ENCODE peak calls at places on chromosomes 13 and 19, in six cellular contexts. A, T, S, Y, X and H are unnamed samples.

GRCh38 chr13:19888799-19889198 is 25.4 kb upstream of the ZMYM5 start:
- DNase-seq in A (no peak), T (no peak), S (no peak), Y (no peak), X (no peak), H (no peak)

GRCh38 chr13:113404723-113405471 is 41.0 kb upstream of the GRTP1 start:
- DNase-seq in A (no peak), T (no peak), S (no peak), Y (no peak), X (peak; percentile 82), H (peak; percentile 56)

GRCh38 chr19:6057651-6058365 is 52.5 kb downstream of the RFX2 start:
- DNase-seq in A (no peak), T (no peak), S (no peak), Y (no peak), X (no peak), H (no peak)

GRCh38 chr13:51330741-51331140 is 8.8 kb upstream of the SERPINE3 start:
- DNase-seq in A (no peak), T (no peak), S (no peak), Y (no peak), X (no peak), H (no peak)

GRCh38 chr19:11963566-11964355 is 1.1 kb upstream of the ZNF763 start:
- DNase-seq in A (no peak), T (peak; percentile 80), S (peak; percentile 33), Y (peak; percentile 28), X (peak; percentile 64), H (no peak)

GRCh38 chr19:17522988-17523872 is 11.8 kb downstream of the PGLS start:
- DNase-seq in A (no peak), T (peak; percentile 78), S (no peak), Y (no peak), X (no peak), H (no peak)

GRCh38 chr19:53068834-53069233 is 24.3 kb downstream of the ERVV-2 start:
- DNase-seq in A (no peak), T (no peak), S (no peak), Y (no peak), X (no peak), H (no peak)

GRCh38 chr13:91329736-91330135 is 17.8 kb upstream of the MIR17HG start:
- DNase-seq in A (no peak), T (no peak), S (no peak), Y (no peak), X (no peak), H (no peak)

GRCh38 chr13:97435794-97436193 is 1.8 kb downstream of the RAP2A start:
- DNase-seq in A (no peak), T (no peak), S (no peak), Y (no peak), X (no peak), H (no peak)

GRCh38 chr13:31204592-31204991 is 4.8 kb downstream of the B3GLCT start:
- DNase-seq in A (peak; percentile 27), T (no peak), S (peak; percentile 27), Y (no peak), X (no peak), H (no peak)